ENCODE peak calls at places on chromosomes 16 and 17, in four cellular contexts. D is HCEC 1CT; M is type B pancreatic cell; S is stimulated activated CD8-positive, alpha-beta memory T cell treated with anti-CD3 and anti-CD28 coated beads, Interleukin-4, amount 100 ng/mL, for 48 hours. U is an unnamed sample.

GRCh38 chr17:720706-721539 is 6.3 kb upstream of the VPS53 start:
- DNase-seq in M (no peak), D (no peak), S (no peak), U (no peak)

GRCh38 chr16:82954224-82954929 is 327.6 kb downstream of the CDH13 start:
- DNase-seq in M (no peak), S (no peak), D (peak), U (peak)

GRCh38 chr17:76735586-76736348 is 1.4 kb downstream of the SRSF2 start:
- DNase-seq in D (no peak), S (no peak), M (no peak), U (no peak)

GRCh38 chr16:3198334-3199072 is 10.5 kb downstream of the OR1F1 start:
- DNase-seq in D (no peak), M (no peak), S (no peak), U (no peak)

GRCh38 chr17:49249292-49249794 is 18.8 kb upstream of the PHOSPHO1 start:
- DNase-seq in D (no peak), S (no peak), M (no peak), U (peak)

GRCh38 chr16:83717814-83718213 is 90.0 kb upstream of the HSBP1 start:
- DNase-seq in S (no peak), M (no peak), D (peak), U (peak)

GRCh38 chr16:397135-397661 is at the start of gene NME4:
- DNase-seq in S (no peak), M (no peak), D (peak), U (no peak)

GRCh38 chr17:29292992-29293889 is 707 bp downstream of the NUFIP2 start:
- DNase-seq in S (peak), M (peak), D (peak), U (peak)

GRCh38 chr16:56841233-56841632 is 23.8 kb upstream of the SLC12A3 start:
- DNase-seq in M (no peak), S (no peak), D (peak), U (no peak)

GRCh38 chr17:77507116-77507885 is 366.5 kb downstream of the SEC14L1 start:
- DNase-seq in S (no peak), D (no peak), M (no peak), U (no peak)

GRCh38 chr17:50459081-50459676 is 9.5 kb downstream of the CHAD start:
- DNase-seq in D (peak), M (no peak), S (no peak), U (peak)

GRCh38 chr17:74481621-74482020 is 15.2 kb downstream of the CD300A start:
- DNase-seq in D (no peak), S (no peak), M (no peak), U (no peak)

GRCh38 chr17:48530887-48531272 is at the start of gene HOXB1:
- DNase-seq in D (no peak), S (no peak), M (no peak), U (no peak)

GRCh38 chr16:81210807-81211206 is 27.7 kb upstream of the BCO1 start:
- DNase-seq in S (no peak), M (no peak), D (no peak), U (no peak)

GRCh38 chr17:37220609-37220953 is 155.2 kb upstream of the C17orf78 start:
- DNase-seq in D (no peak), M (no peak), S (no peak), U (no peak)

GRCh38 chr17:75317671-75318070 is 28.4 kb upstream of the SLC25A19 start:
- DNase-seq in M (no peak), S (no peak), D (no peak), U (no peak)

GRCh38 chr16:72409428-72409827 is 237.5 kb upstream of the PMFBP1 start:
- DNase-seq in M (no peak), S (no peak), D (no peak), U (no peak)

GRCh38 chr17:45138911-45139532 is 3.5 kb downstream of the ACBD4 start:
- DNase-seq in M (no peak), S (no peak), D (no peak), U (no peak)

GRCh38 chr16:17432902-17433576 is 37.7 kb downstream of the XYLT1 start:
- DNase-seq in S (no peak), M (no peak), D (no peak), U (no peak)

GRCh38 chr17:78351449-78352006 is 8.3 kb downstream of the SOCS3 start:
- DNase-seq in S (no peak), M (no peak), D (peak), U (no peak)

GRCh38 chr16:31869511-31870201 is 4.0 kb upstream of the ZNF267 start:
- DNase-seq in M (no peak), S (peak), D (peak), U (peak)

U was measured in HT1080.